ENCODE peak calls at places on chromosome X, in five cellular contexts. N is stimulated activated naive CD8-positive, alpha-beta T cell treated with anti-CD3 and anti-CD28 coated beads, Interleukin-15, amount 100 ng/mL, for 72 hours; C is spleen; U is stimulated activated CD4-positive, alpha-beta T cell treated with anti-CD3 and anti-CD28 coated beads, Interleukin-4, amount 100 ng/mL, for 1 hour; F is sciatic nerve. O is an unnamed sample.
A peak's percentile ranks its signal among the peaks of the same experiment; 100 is the strongest.

GRCh38 chrX:79082886-79083285 is 61.6 kb upstream of the GPR174 start:
- DNase-seq in N (no peak), C (no peak), U (no peak), F (no peak), O (no peak)

GRCh38 chrX:43266487-43266886 is 389.6 kb upstream of the MAOA start:
- DNase-seq in N (no peak), C (no peak), U (no peak), F (no peak), O (no peak)

GRCh38 chrX:119015407-119016242 is 41.2 kb downstream of the LONRF3 start:
- DNase-seq in N (no peak), C (no peak), U (peak; percentile 38), F (no peak), O (peak; percentile 67)

GRCh38 chrX:104419211-104419610 is 146.8 kb upstream of the IL1RAPL2 start:
- DNase-seq in N (no peak), C (no peak), U (no peak), F (no peak), O (no peak)

GRCh38 chrX:20668550-20668949 is 401.8 kb upstream of the RPS6KA3 start:
- DNase-seq in N (no peak), C (no peak), U (no peak), F (no peak), O (no peak)

GRCh38 chrX:1679238-1679637 is 64.4 kb downstream of the ASMT start:
- DNase-seq in N (peak; percentile 15), C (no peak), U (no peak), F (no peak), O (peak; percentile 42)

GRCh38 chrX:17738737-17739535 is 1.6 kb downstream of the SCML1 start:
- DNase-seq in N (no peak), C (no peak), U (no peak), F (no peak), O (no peak)

GRCh38 chrX:103741879-103742278 is 31.2 kb downstream of the TMEM31 start:
- DNase-seq in N (no peak), C (no peak), U (no peak), F (no peak), O (no peak)

GRCh38 chrX:9127991-9128390 is 94.1 kb upstream of the FAM9B start:
- DNase-seq in N (no peak), C (no peak), U (no peak), F (no peak), O (no peak)

GRCh38 chrX:68536884-68537283 is 38.0 kb downstream of the YIPF6 start:
- DNase-seq in N (no peak), C (no peak), U (no peak), F (no peak), O (no peak)

GRCh38 chrX:137034508-137034872 is 695 bp upstream of the GPR101 start:
- DNase-seq in N (no peak), C (no peak), U (no peak), F (no peak), O (no peak)

GRCh38 chrX:40694833-40695232 is 40.5 kb downstream of the MED14 start:
- DNase-seq in N (no peak), C (no peak), U (no peak), F (no peak), O (no peak)

GRCh38 chrX:55127692-55128091 is 38.9 kb downstream of the PAGE2 start:
- DNase-seq in N (no peak), C (no peak), U (no peak), F (no peak), O (no peak)

GRCh38 chrX:47523297-47523696 is 37.7 kb upstream of the ARAF start:
- DNase-seq in N (peak; percentile 79), C (peak; percentile 96), U (peak; percentile 81), F (peak; percentile 91), O (peak; percentile 86)

GRCh38 chrX:110286126-110286525 is 31.8 kb downstream of the AMMECR1 start:
- DNase-seq in N (no peak), C (no peak), U (no peak), F (no peak), O (no peak)

GRCh38 chrX:25003066-25003849 is 12.5 kb downstream of the ARX start:
- DNase-seq in N (no peak), C (no peak), U (no peak), F (no peak), O (no peak)

GRCh38 chrX:12610079-12610478 is 181.1 kb upstream of the PRPS2 start:
- DNase-seq in N (no peak), C (no peak), U (no peak), F (no peak), O (no peak)

GRCh38 chrX:81354954-81355353 is 153.1 kb downstream of the SH3BGRL start:
- DNase-seq in N (no peak), C (no peak), U (no peak), F (peak; percentile 31), O (no peak)